ENCODE peak calls at places on chromosome 4, in eight cellular contexts. Z is A549; C is spleen; H is CD8-positive, alpha-beta memory T cell; P is upper lobe of right lung; F is OCI-LY7; Q is HepG2; S is breast epithelium. L is an unnamed sample.

GRCh38 chr4:132065940-132066495 is 1083.1 kb upstream of the PCDH10 start:
- DNase-seq in Z (no peak), C (no peak), H (no peak), P (no peak), F (no peak), Q (no peak), S (no peak), L (no peak)

GRCh38 chr4:17082186-17082585 is 183.7 kb upstream of the LDB2 start:
- DNase-seq in Z (no peak), C (no peak), H (no peak), P (no peak), F (no peak), Q (no peak), S (no peak), L (peak; percentile 76)

GRCh38 chr4:185011408-185011807 is 6.9 kb upstream of the HELT start:
- DNase-seq in Z (no peak), C (no peak), H (no peak), P (no peak), F (peak; percentile 24), Q (peak; percentile 14), S (no peak), L (no peak)

GRCh38 chr4:140976768-140977167 is 156.5 kb downstream of the RNF150 start:
- DNase-seq in Z (no peak), C (no peak), H (no peak), P (no peak), F (no peak), Q (no peak), S (no peak), L (no peak)

GRCh38 chr4:184385705-184386141 is 88.6 kb downstream of the IRF2 start:
- DNase-seq in Z (no peak), C (no peak), H (no peak), P (no peak), F (no peak), Q (peak; percentile 92), S (no peak), L (no peak)

GRCh38 chr4:108118505-108118904 is 50.2 kb downstream of the LEF1 start:
- DNase-seq in Z (peak; percentile 24), C (no peak), H (peak; percentile 11), P (no peak), F (peak; percentile 20), Q (peak; percentile 43), S (no peak), L (no peak)

GRCh38 chr4:184329235-184330007 is 111.7 kb upstream of the ENPP6 start:
- DNase-seq in Z (no peak), C (no peak), H (no peak), P (no peak), F (no peak), Q (no peak), S (no peak), L (no peak)

GRCh38 chr4:158610790-158611189 is 60.9 kb downstream of the C4orf46 start:
- DNase-seq in Z (no peak), C (no peak), H (no peak), P (no peak), F (no peak), Q (no peak), S (no peak), L (peak; percentile 35)

GRCh38 chr4:34293459-34293858 is 1950.9 kb downstream of the ARAP2 start:
- DNase-seq in Z (peak; percentile 3), C (no peak), H (no peak), P (no peak), F (no peak), Q (no peak), S (no peak), L (no peak)

GRCh38 chr4:86582453-86582852 is 11.7 kb upstream of the PTPN13 start:
- DNase-seq in Z (peak; percentile 7), C (no peak), H (no peak), P (no peak), F (no peak), Q (no peak), S (no peak), L (no peak)

GRCh38 chr4:122695226-122695625 is 37.3 kb upstream of the BBS12 start:
- DNase-seq in Z (no peak), C (no peak), H (no peak), P (no peak), F (no peak), Q (no peak), S (no peak), L (no peak)

GRCh38 chr4:25131925-25132324 is 28.3 kb downstream of the SEPSECS start:
- DNase-seq in Z (no peak), C (no peak), H (no peak), P (no peak), F (no peak), Q (no peak), S (no peak), L (no peak)

GRCh38 chr4:28842271-28842670 is 1877.9 kb upstream of the PCDH7 start:
- DNase-seq in Z (no peak), C (no peak), H (no peak), P (no peak), F (no peak), Q (no peak), S (no peak), L (no peak)

GRCh38 chr4:144300616-144301015 is 160.1 kb upstream of the GYPA start:
- DNase-seq in Z (no peak), C (no peak), H (no peak), P (no peak), F (no peak), Q (no peak), S (no peak), L (no peak)

GRCh38 chr4:155032521-155033229 is 175.8 kb upstream of the NPY2R start:
- DNase-seq in Z (no peak), C (no peak), H (no peak), P (no peak), F (no peak), Q (no peak), S (no peak), L (no peak)

GRCh38 chr4:127240721-127241120 is 392.0 kb upstream of the INTU start:
- DNase-seq in Z (no peak), C (no peak), H (no peak), P (no peak), F (no peak), Q (no peak), S (no peak), L (no peak)

GRCh38 chr4:47278631-47279030 is 184.9 kb downstream of the COMMD8 start:
- DNase-seq in Z (no peak), C (no peak), H (no peak), P (no peak), F (no peak), Q (no peak), S (no peak), L (no peak)

GRCh38 chr4:41145571-41146078 is 68.7 kb downstream of the APBB2 start:
- DNase-seq in Z (no peak), C (no peak), H (no peak), P (no peak), F (peak; percentile 37), Q (peak; percentile 61), S (no peak), L (no peak)

GRCh38 chr4:140497776-140498636 is at the start of gene MGAT4D:
- DNase-seq in Z (no peak), C (peak; percentile 72), H (no peak), P (peak; percentile 57), F (no peak), Q (no peak), S (no peak), L (peak; percentile 2)

GRCh38 chr4:83214079-83214478 is 70.5 kb downstream of the COQ2 start:
- DNase-seq in Z (no peak), C (no peak), H (no peak), P (no peak), F (no peak), Q (no peak), S (no peak), L (no peak)
- H3K4me1 ChIP-seq in Z (peaks cover 14% of the 10 kb centered on the region), C (peaks cover 67% of the 10 kb centered on the region), H (peaks cover 89% of the 10 kb centered on the region), P (peaks cover 21% of the 10 kb centered on the region), F (peaks cover 61% of the 10 kb centered on the region), Q (peaks cover under 1% of the 10 kb centered on the region), S (no peaks in the 10 kb centered on the region), L (no peaks in the 10 kb centered on the region)

GRCh38 chr4:684611-685010 is 4.3 kb downstream of the SLC49A3 start:
- DNase-seq in Z (no peak), C (peak; percentile 76), H (no peak), P (no peak), F (no peak), Q (no peak), S (no peak), L (no peak)
- H3K4me1 ChIP-seq in Z (peaks cover 31% of the 10 kb centered on the region), C (peaks cover 75% of the 10 kb centered on the region), H (no peaks in the 10 kb centered on the region), P (peaks cover 42% of the 10 kb centered on the region), F (no peaks in the 10 kb centered on the region), Q (peaks cover 83% of the 10 kb centered on the region), S (peaks cover 23% of the 10 kb centered on the region), L (no peaks in the 10 kb centered on the region)

DNA sequence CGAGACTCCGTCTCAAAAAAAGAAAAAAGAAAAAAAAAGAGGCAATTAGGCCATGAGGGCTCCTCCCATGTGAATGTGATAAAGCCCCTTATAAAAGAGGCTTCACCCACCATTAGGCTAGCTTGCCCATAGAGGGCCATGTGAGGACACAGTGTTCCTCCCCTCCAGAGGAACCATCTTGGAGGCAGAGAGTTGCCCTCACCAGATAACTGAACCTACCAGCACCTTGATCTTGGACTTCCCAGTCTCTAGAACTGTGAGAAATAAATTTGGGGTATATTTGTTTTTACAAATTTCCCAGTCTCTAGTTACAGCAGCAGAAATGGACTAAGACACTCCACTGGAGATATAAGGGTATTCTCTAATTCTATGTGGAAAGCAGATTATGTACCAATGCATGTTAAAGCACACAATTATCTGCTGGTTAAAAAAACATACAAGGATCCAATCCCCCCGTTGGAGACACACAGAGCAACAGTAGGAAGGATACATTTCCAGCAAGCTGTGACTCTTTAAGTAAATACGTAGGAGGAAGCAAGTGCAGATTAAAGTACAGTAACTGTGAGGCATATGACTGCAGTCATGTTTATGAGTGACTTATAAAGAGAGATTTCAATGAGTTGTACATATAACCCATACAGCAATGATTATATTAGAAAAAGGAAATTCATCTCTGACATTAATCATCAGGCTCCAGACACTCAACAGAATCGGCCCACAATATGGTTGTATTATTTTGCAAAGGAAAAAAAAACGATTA is 21.4 kb downstream of the SH3RF1 start:
- DNase-seq in Z (peak; percentile 88), C (no peak), H (no peak), P (no peak), F (no peak), Q (peak; percentile 90), S (no peak), L (peak; percentile 57)
- H3K4me1 ChIP-seq in Z (peaks cover 89% of the 10 kb centered on the region), C (peaks cover 25% of the 10 kb centered on the region), H (no peaks in the 10 kb centered on the region), P (peaks cover 48% of the 10 kb centered on the region), F (no peaks in the 10 kb centered on the region), Q (peaks cover 78% of the 10 kb centered on the region), S (peaks cover 5% of the 10 kb centered on the region), L (peaks cover 11% of the 10 kb centered on the region)

GRCh38 chr4:73896416-73896815 is 27.2 kb downstream of the CXCL1 start:
- DNase-seq in Z (no peak), C (no peak), H (no peak), P (no peak), F (no peak), Q (no peak), S (no peak), L (no peak)

GRCh38 chr4:73891739-73892405 is 22.7 kb downstream of the CXCL1 start:
- DNase-seq in Z (peak; percentile 39), C (no peak), H (no peak), P (no peak), F (no peak), Q (no peak), S (no peak), L (peak; percentile 92)

GRCh38 chr4:73892966-73893365 is 23.8 kb downstream of the CXCL1 start:
- DNase-seq in Z (no peak), C (no peak), H (no peak), P (no peak), F (no peak), Q (no peak), S (no peak), L (no peak)

GRCh38 chr4:73895201-73896177 is 26.3 kb downstream of the CXCL1 start:
- DNase-seq in Z (no peak), C (no peak), H (no peak), P (no peak), F (no peak), Q (no peak), S (no peak), L (peak; percentile 80)

GRCh38 chr4:73894021-73894420 is 24.8 kb downstream of the CXCL1 start:
- DNase-seq in Z (no peak), C (no peak), H (no peak), P (no peak), F (no peak), Q (no peak), S (no peak), L (no peak)
- H3K4me1 ChIP-seq in Z (peaks cover 25% of the 10 kb centered on the region), C (no peaks in the 10 kb centered on the region), H (no peaks in the 10 kb centered on the region), P (peaks cover 24% of the 10 kb centered on the region), F (no peaks in the 10 kb centered on the region), Q (no peaks in the 10 kb centered on the region), S (no peaks in the 10 kb centered on the region), L (no peaks in the 10 kb centered on the region)